ENCODE peak calls at places on chromosomes 5 and 9, in nine cellular contexts. I, P, Z, Q, W, B, G, E and H are unnamed samples. For H3K36me3, the result is how much of the 10 kb centered on the place peaks cover.

GRCh38 chr9:130041648-130042405 is 1.2 kb downstream of the FNBP1 start:
- DNase-seq in P (peak), B (no peak), Q (peak), G (no peak), Z (no peak), I (peak), E (no peak), W (no peak), H (peak)

GRCh38 chr9:116572095-116572748 is 114.9 kb upstream of the TRIM32 start:
- DNase-seq in Q (peak), P (peak), Z (peak), I (peak), W (peak), G (no peak), B (peak), E (peak), H (peak)

GRCh38 chr5:65779643-65780042 is 57.6 kb downstream of the NLN start:
- DNase-seq in B (no peak), E (no peak), P (no peak), W (peak), I (no peak), Q (no peak), G (no peak), Z (no peak), H (no peak)

GRCh38 chr5:616342-617039 is 4.4 kb downstream of the CEP72 start:
- DNase-seq in W (no peak), B (no peak), E (no peak), Z (no peak), I (no peak), P (no peak), G (no peak), Q (peak), H (no peak)

GRCh38 chr5:80659111-80659510 is 4.3 kb upstream of the DHFR start:
- DNase-seq in P (no peak), G (no peak), Z (no peak), I (peak), W (no peak), E (no peak), Q (no peak), B (no peak), H (peak)

GRCh38 chr9:104304925-104305324 is 199.1 kb upstream of the OR13F1 start:
- DNase-seq in B (no peak), I (no peak), E (no peak), W (no peak), Z (no peak), P (no peak), G (no peak), Q (no peak), H (no peak)

GRCh38 chr9:29078063-29078660 is 1504.9 kb upstream of the C9orf72 start:
- DNase-seq in W (no peak), I (peak), Q (no peak), B (no peak), Z (no peak), G (no peak), E (no peak), P (no peak), H (peak)

GRCh38 chr9:98287383-98287782 is 31.9 kb upstream of the TBC1D2 start:
- DNase-seq in I (no peak), G (no peak), P (no peak), B (no peak), Z (no peak), Q (peak), W (no peak), E (peak), H (no peak)

GRCh38 chr5:149424371-149425315 is 45.6 kb upstream of the IL17B start:
- DNase-seq in W (no peak), E (no peak), Z (no peak), G (no peak), B (no peak), Q (no peak), P (no peak), I (no peak), H (no peak)

GRCh38 chr9:70120834-70121510 is 77.3 kb downstream of the MAMDC2 start:
- DNase-seq in Z (no peak), I (peak), W (no peak), B (peak), E (no peak), Q (no peak), G (no peak), P (peak), H (peak)

GRCh38 chr5:1536298-1537165 is 12.8 kb upstream of the LPCAT1 start:
- DNase-seq in Q (peak), P (peak), Z (no peak), E (no peak), G (no peak), W (peak), I (no peak), B (peak), H (peak)

GRCh38 chr5:109825450-109825849 is 135.7 kb downstream of the MAN2A1 start:
- DNase-seq in B (no peak), Z (no peak), E (no peak), I (no peak), W (no peak), G (no peak), Q (no peak), P (no peak), H (peak)

GRCh38 chr5:149063017-149063687 is at the start of gene SH3TC2:
- DNase-seq in G (no peak), E (peak), P (no peak), Q (no peak), Z (peak), B (peak), W (no peak), I (peak), H (peak)

GRCh38 chr5:96324708-96325107 is 108.3 kb downstream of the PCSK1 start:
- DNase-seq in P (no peak), G (no peak), B (no peak), Q (no peak), I (peak), W (no peak), Z (no peak), E (no peak), H (peak)

GRCh38 chr5:13648822-13649221 is 295.7 kb downstream of the DNAH5 start:
- DNase-seq in P (no peak), Q (no peak), G (no peak), Z (no peak), E (no peak), W (no peak), I (no peak), B (no peak), H (no peak)

GRCh38 chr9:104927216-104927911 is 591 bp downstream of the ABCA1 start:
- DNase-seq in P (peak), I (peak), G (no peak), Q (peak), Z (no peak), E (no peak), W (peak), B (peak), H (peak)

GRCh38 chr5:78649816-78650561 is 1.4 kb upstream of the LHFPL2 start:
- DNase-seq in Z (no peak), P (no peak), Q (no peak), G (no peak), B (no peak), W (no peak), I (peak), E (no peak), H (peak)

GRCh38 chr9:18490591-18491370 is 16.8 kb downstream of the ADAMTSL1 start:
- DNase-seq in Q (no peak), B (no peak), E (no peak), G (no peak), P (peak), W (no peak), Z (no peak), I (peak), H (peak)

GRCh38 chr5:148979104-148979723 is 83.6 kb downstream of the SH3TC2 start:
- DNase-seq in G (no peak), P (no peak), B (peak), I (peak), Z (no peak), Q (no peak), E (no peak), W (no peak), H (no peak)

GRCh38 chr5:151222769-151223446 is 984 bp downstream of the CCDC69 start:
- DNase-seq in P (peak), B (peak), G (no peak), E (peak), Q (peak), Z (no peak), I (no peak), W (peak), H (no peak)

GRCh38 chr5:10682801-10683525 is 78.1 kb downstream of the DAP start:
- DNase-seq in Q (no peak), Z (no peak), E (no peak), W (no peak), B (no peak), G (no peak), P (no peak), I (no peak), H (no peak)

GRCh38 chr5:125412051-125412560 is 665.7 kb upstream of the ZNF608 start:
- DNase-seq in E (no peak), W (no peak), Z (no peak), I (peak), B (peak), P (no peak), Q (no peak), G (no peak), H (peak)

GRCh38 chr9:87263291-87263690 is 234.4 kb upstream of the DAPK1 start:
- DNase-seq in W (no peak), Q (no peak), Z (peak), E (peak), P (no peak), I (no peak), B (no peak), G (no peak), H (no peak)

GRCh38 chr5:172642926-172643325 is 1.9 kb downstream of the NEURL1B start:
- DNase-seq in B (no peak), P (no peak), Q (no peak), G (no peak), Z (no peak), I (no peak), E (no peak), W (no peak), H (no peak)

GRCh38 chr9:128081052-128081451 is 13.0 kb downstream of the SLC25A25 start:
- DNase-seq in I (no peak), B (no peak), E (peak), Z (no peak), W (no peak), P (no peak), Q (no peak), G (no peak), H (peak)

GRCh38 chr5:169146158-169146557 is 154.8 kb downstream of the SLIT3 start:
- DNase-seq in Q (no peak), E (no peak), Z (no peak), I (no peak), P (no peak), B (no peak), G (no peak), W (no peak), H (no peak)

GRCh38 chr5:177447611-177448243 is 1.1 kb downstream of the PRR7 start:
- DNase-seq in W (no peak), E (no peak), I (peak), B (no peak), Z (no peak), Q (peak), G (no peak), P (no peak), H (peak)

GRCh38 chr5:74762599-74762998 is 4.3 kb downstream of the GFM2 start:
- DNase-seq in G (no peak), E (no peak), B (no peak), P (no peak), Z (no peak), Q (no peak), I (peak), W (no peak), H (peak)

GRCh38 chr5:135441919-135442318 is 5.2 kb downstream of the DCANP1 start:
- DNase-seq in B (no peak), W (no peak), G (no peak), E (no peak), P (no peak), Q (no peak), I (no peak), Z (no peak), H (no peak)

GRCh38 chr5:129771058-129771838 is 23.4 kb downstream of the MINAR2 start:
- DNase-seq in Q (peak), Z (peak), G (no peak), E (peak), I (peak), P (peak), B (peak), W (peak), H (peak)

GRCh38 chr9:126763130-126763764 is 41.6 kb upstream of the ZBTB43 start:
- DNase-seq in P (no peak), G (no peak), I (peak), E (peak), Q (peak), W (no peak), Z (no peak), B (no peak), H (no peak)

GRCh38 chr5:88279584-88279983 is 10.9 kb upstream of the TMEM161B start:
- DNase-seq in G (no peak), Q (no peak), P (no peak), E (no peak), B (no peak), Z (no peak), I (peak), W (no peak), H (no peak)

GRCh38 chr9:93190133-93190525 is 6.2 kb downstream of the WNK2 start:
- DNase-seq in Q (no peak), I (no peak), G (no peak), Z (no peak), P (no peak), B (no peak), E (no peak), W (no peak), H (no peak)

GRCh38 chr9:15357050-15357653 is 50.1 kb upstream of the TTC39B start:
- DNase-seq in I (no peak), W (peak), B (peak), G (no peak), Q (no peak), P (no peak), Z (no peak), E (peak), H (no peak)

GRCh38 chr9:93193373-93193725 is 9.4 kb downstream of the WNK2 start:
- DNase-seq in B (peak), E (no peak), P (no peak), Q (no peak), G (no peak), Z (no peak), I (peak), W (no peak), H (no peak)

GRCh38 chr5:174317261-174317894 is 271.9 kb downstream of the NSG2 start:
- DNase-seq in Q (peak), Z (no peak), G (no peak), E (peak), I (peak), B (no peak), W (no peak), P (no peak), H (peak)

DNA sequence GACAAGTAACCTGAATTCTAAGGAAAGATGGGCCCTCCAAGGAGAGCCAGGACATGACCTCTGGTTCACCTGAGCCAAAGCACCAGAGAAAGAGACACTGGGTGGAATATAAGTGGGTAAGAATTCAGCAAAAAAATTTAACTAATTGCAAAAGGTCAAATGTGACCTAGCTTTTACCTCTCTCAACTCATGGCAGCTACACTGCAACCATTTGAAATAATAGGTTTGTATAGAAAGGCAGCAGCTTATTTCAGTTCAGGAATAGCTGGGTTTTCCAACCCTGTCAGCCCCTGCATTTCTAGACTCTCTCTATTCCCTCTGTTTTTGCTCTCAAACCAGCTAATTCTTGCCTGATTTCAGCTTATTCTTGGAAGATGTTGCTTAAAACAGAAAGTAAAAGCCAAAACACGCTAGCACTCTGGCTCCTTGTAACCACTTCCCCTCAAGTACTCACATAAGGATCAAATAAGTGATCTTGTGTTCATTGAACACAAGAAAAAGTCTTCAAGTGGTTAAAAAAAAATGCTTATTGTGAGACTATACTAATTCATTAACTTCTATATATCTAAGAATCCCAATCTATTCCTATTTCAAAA is 101.1 kb upstream of the NR4A3 start:
- DNase-seq in I (no peak), B (no peak), E (no peak), W (peak), P (no peak), Z (no peak), G (no peak), Q (no peak), H (peak)
- H3K4me3 ChIP-seq in I (no peak), B (no peak), E (no peak), W (peak), P (no peak), Z (no peak), G (peak), Q (no peak), H (peak)

GRCh38 chr5:126864042-126864688 is 87.2 kb downstream of the LMNB1 start:
- DNase-seq in Z (no peak), E (peak), Q (peak), B (no peak), G (no peak), P (no peak), W (no peak), I (no peak), H (no peak)
- H3K36me3 ChIP-seq in Z (under half), E (under half), Q (under half), B (under half), G (under half), P (under half), W (under half), I (under half), H (under half)

DNA sequence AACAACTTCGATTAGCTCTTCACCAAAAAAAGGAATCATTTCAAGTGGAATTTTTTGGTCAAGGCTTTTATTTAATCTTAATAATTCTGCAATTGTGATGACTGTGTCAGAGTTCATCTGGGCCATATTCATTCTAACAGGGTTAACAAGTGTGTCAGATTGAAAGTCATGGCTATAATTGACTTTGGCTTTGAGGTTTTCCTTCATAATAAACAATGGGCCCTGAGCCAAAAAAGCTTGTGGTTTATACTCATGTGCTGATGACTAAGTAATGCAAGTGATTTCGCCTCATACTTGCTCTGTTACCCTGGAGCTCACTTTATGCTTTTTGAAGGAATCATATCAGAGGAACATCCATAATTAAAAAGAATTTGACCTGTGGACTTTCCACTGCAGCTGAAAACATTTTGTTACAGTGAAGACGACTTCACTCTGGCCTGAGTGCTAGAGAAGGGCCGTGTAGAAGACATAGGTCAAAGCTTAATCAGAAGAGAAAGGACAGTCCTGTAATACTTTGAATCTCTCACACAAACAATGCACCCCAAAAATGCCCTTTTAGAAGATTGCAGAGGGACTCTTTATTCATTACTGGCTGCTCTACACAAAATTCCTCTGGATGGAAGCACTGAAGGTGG is 101.7 kb downstream of the GDNF start:
- DNase-seq in W (peak), Z (no peak), P (no peak), B (no peak), E (peak), G (no peak), I (peak), Q (no peak), H (peak)
- H3K4me3 ChIP-seq in W (no peak), Z (no peak), P (no peak), B (no peak), E (no peak), G (no peak), I (no peak), Q (no peak), H (peak)

GRCh38 chr5:40689442-40689841 is 9.7 kb downstream of the PTGER4 start:
- DNase-seq in P (peak), Q (no peak), E (peak), I (peak), W (peak), B (no peak), Z (no peak), G (no peak), H (peak)

GRCh38 chr5:40687316-40687715 is 7.6 kb downstream of the PTGER4 start:
- DNase-seq in G (no peak), E (no peak), Z (no peak), Q (no peak), P (no peak), I (no peak), W (peak), B (no peak), H (no peak)

GRCh38 chr5:40688127-40688756 is 8.5 kb downstream of the PTGER4 start:
- DNase-seq in Q (peak), W (peak), B (peak), G (peak), I (peak), P (peak), E (peak), Z (no peak), H (peak)

GRCh38 chr5:40694433-40694832 is 14.7 kb downstream of the PTGER4 start:
- DNase-seq in W (no peak), I (no peak), B (no peak), Q (no peak), P (no peak), G (no peak), Z (no peak), E (no peak), H (no peak)

GRCh38 chr5:40691894-40692293 is 12.2 kb downstream of the PTGER4 start:
- DNase-seq in W (no peak), I (no peak), P (no peak), B (no peak), Z (no peak), G (no peak), Q (no peak), E (no peak), H (no peak)
- H3K36me3 ChIP-seq in W (half or more), I (under half), P (under half), B (under half), Z (under half), G (under half), Q (under half), E (under half), H (under half)

GRCh38 chr9:89888233-89888632 is 283.4 kb downstream of the GADD45G start:
- DNase-seq in B (no peak), E (no peak), G (no peak), W (no peak), Q (no peak), P (no peak), I (no peak), Z (no peak), H (no peak)

GRCh38 chr9:89889865-89890264 is 285.1 kb downstream of the GADD45G start:
- DNase-seq in E (no peak), Q (no peak), G (no peak), Z (no peak), B (no peak), W (no peak), I (no peak), P (no peak), H (no peak)

GRCh38 chr9:89890326-89890980 is 285.6 kb downstream of the GADD45G start:
- DNase-seq in P (no peak), E (no peak), G (no peak), W (no peak), Z (no peak), Q (no peak), I (no peak), B (no peak), H (no peak)

GRCh38 chr9:89887286-89887685 is 282.5 kb downstream of the GADD45G start:
- DNase-seq in W (no peak), E (no peak), I (no peak), P (no peak), G (no peak), B (no peak), Q (no peak), Z (no peak), H (no peak)

DNA sequence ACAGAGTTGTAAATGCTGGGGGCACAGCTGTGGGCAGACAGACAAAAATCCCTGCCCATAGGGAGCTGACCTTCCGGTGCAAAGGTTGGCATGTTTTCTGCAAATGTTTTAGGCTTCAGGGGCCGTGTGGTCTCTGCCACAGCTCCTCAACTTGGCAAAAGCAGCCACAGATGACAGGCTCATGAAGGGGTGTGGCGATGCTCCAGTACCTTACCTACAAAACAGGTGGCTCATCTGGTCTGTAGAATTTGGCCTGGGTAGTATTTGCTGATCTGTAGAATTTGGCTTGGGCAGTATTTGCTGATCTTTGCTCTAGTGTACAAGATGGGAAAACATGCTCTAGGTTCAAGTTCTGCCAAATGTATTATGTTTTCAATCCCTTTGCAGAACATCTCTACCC is 283.9 kb downstream of the GADD45G start:
- DNase-seq in G (no peak), I (no peak), W (no peak), Z (no peak), E (no peak), Q (no peak), B (no peak), P (no peak), H (no peak)
- H3K4me3 ChIP-seq in G (no peak), I (no peak), W (no peak), Z (no peak), E (no peak), Q (no peak), B (no peak), P (no peak), H (no peak)